ENCODE peak calls at places on chromosomes 13 and 19, in nine cellular contexts. One of them, this sample, is unnamed.

GRCh38 chr19:15923702-15924101 is 10.6 kb downstream of the CYP4F11 start:
- DNase-seq in heart left ventricle: no peak
- DNase-seq in tibial nerve: no peak
- DNase-seq in HCT116: no peak
- DNase-seq in A549: no peak
- DNase-seq in thyroid gland: no peak
- DNase-seq in Peyer's patch: no peak
- DNase-seq in breast epithelium: no peak
- DNase-seq in testis: no peak
- DNase-seq in this sample: no peak

GRCh38 chr13:33611016-33611805 is 206.7 kb upstream of the RFC3 start:
- DNase-seq in heart left ventricle: peak
- DNase-seq in tibial nerve: peak
- DNase-seq in HCT116: no peak
- DNase-seq in A549: no peak
- DNase-seq in thyroid gland: peak
- DNase-seq in Peyer's patch: no peak
- DNase-seq in breast epithelium: no peak
- DNase-seq in testis: peak
- DNase-seq in this sample: no peak

GRCh38 chr19:49361438-49362047 is 673 bp downstream of the TEAD2 start:
- DNase-seq in heart left ventricle: peak
- DNase-seq in tibial nerve: peak
- DNase-seq in HCT116: peak
- DNase-seq in A549: peak
- DNase-seq in thyroid gland: peak
- DNase-seq in Peyer's patch: peak
- DNase-seq in breast epithelium: peak
- DNase-seq in testis: peak
- DNase-seq in this sample: no peak

GRCh38 chr19:13115936-13116281 is 631 bp downstream of the TRMT1 start:
- DNase-seq in heart left ventricle: no peak
- DNase-seq in tibial nerve: no peak
- DNase-seq in HCT116: no peak
- DNase-seq in A549: no peak
- DNase-seq in thyroid gland: no peak
- DNase-seq in Peyer's patch: no peak
- DNase-seq in breast epithelium: no peak
- DNase-seq in testis: no peak
- DNase-seq in this sample: no peak

GRCh38 chr19:46715620-46716012 is 1.3 kb downstream of the PRKD2 start:
- DNase-seq in heart left ventricle: no peak
- DNase-seq in tibial nerve: no peak
- DNase-seq in HCT116: no peak
- DNase-seq in A549: no peak
- DNase-seq in thyroid gland: no peak
- DNase-seq in Peyer's patch: peak
- DNase-seq in breast epithelium: no peak
- DNase-seq in testis: no peak
- DNase-seq in this sample: no peak

GRCh38 chr19:4606921-4607678 is 32.2 kb upstream of the TNFAIP8L1 start:
- DNase-seq in heart left ventricle: peak
- DNase-seq in tibial nerve: no peak
- DNase-seq in HCT116: no peak
- DNase-seq in A549: no peak
- DNase-seq in thyroid gland: peak
- DNase-seq in Peyer's patch: no peak
- DNase-seq in breast epithelium: no peak
- DNase-seq in testis: peak
- DNase-seq in this sample: no peak

GRCh38 chr19:47609885-47610545 is 1.1 kb downstream of the BICRA start:
- DNase-seq in heart left ventricle: peak
- DNase-seq in tibial nerve: no peak
- DNase-seq in HCT116: no peak
- DNase-seq in A549: peak
- DNase-seq in thyroid gland: peak
- DNase-seq in Peyer's patch: peak
- DNase-seq in breast epithelium: no peak
- DNase-seq in testis: peak
- DNase-seq in this sample: peak

GRCh38 chr19:38190061-38190460 is 34.0 kb downstream of the DPF1 start:
- DNase-seq in heart left ventricle: no peak
- DNase-seq in tibial nerve: no peak
- DNase-seq in HCT116: no peak
- DNase-seq in A549: no peak
- DNase-seq in thyroid gland: no peak
- DNase-seq in Peyer's patch: no peak
- DNase-seq in breast epithelium: no peak
- DNase-seq in testis: no peak
- DNase-seq in this sample: peak

GRCh38 chr13:48370815-48371214 is 42.1 kb downstream of the LPAR6 start:
- DNase-seq in heart left ventricle: no peak
- DNase-seq in tibial nerve: no peak
- DNase-seq in HCT116: no peak
- DNase-seq in A549: no peak
- DNase-seq in thyroid gland: no peak
- DNase-seq in Peyer's patch: no peak
- DNase-seq in breast epithelium: no peak
- DNase-seq in testis: no peak
- DNase-seq in this sample: peak

GRCh38 chr19:4089400-4089908 is 22.8 kb upstream of the ZBTB7A start:
- DNase-seq in heart left ventricle: no peak
- DNase-seq in tibial nerve: no peak
- DNase-seq in HCT116: no peak
- DNase-seq in A549: no peak
- DNase-seq in thyroid gland: no peak
- DNase-seq in Peyer's patch: peak
- DNase-seq in breast epithelium: no peak
- DNase-seq in testis: no peak
- DNase-seq in this sample: peak

GRCh38 chr13:50685491-50685890 is 158.0 kb downstream of the DLEU7 start:
- DNase-seq in heart left ventricle: peak
- DNase-seq in tibial nerve: peak
- DNase-seq in HCT116: no peak
- DNase-seq in A549: no peak
- DNase-seq in thyroid gland: peak
- DNase-seq in Peyer's patch: no peak
- DNase-seq in breast epithelium: peak
- DNase-seq in testis: peak
- DNase-seq in this sample: no peak

GRCh38 chr13:74027161-74027779 is 106.9 kb downstream of the KLF12 start:
- DNase-seq in heart left ventricle: no peak
- DNase-seq in tibial nerve: no peak
- DNase-seq in HCT116: no peak
- DNase-seq in A549: no peak
- DNase-seq in thyroid gland: no peak
- DNase-seq in Peyer's patch: no peak
- DNase-seq in breast epithelium: no peak
- DNase-seq in testis: no peak
- DNase-seq in this sample: no peak
- H3K4me3 ChIP-seq in heart left ventricle: no peak
- H3K4me3 ChIP-seq in tibial nerve: no peak
- H3K4me3 ChIP-seq in HCT116: no peak
- H3K4me3 ChIP-seq in A549: no peak
- H3K4me3 ChIP-seq in thyroid gland: no peak
- H3K4me3 ChIP-seq in Peyer's patch: no peak
- H3K4me3 ChIP-seq in breast epithelium: no peak
- H3K4me3 ChIP-seq in testis: no peak
- H3K4me3 ChIP-seq in this sample: no peak

GRCh38 chr19:858284-858683 is 1.2 kb upstream of the CFD start:
- DNase-seq in heart left ventricle: no peak
- DNase-seq in tibial nerve: no peak
- DNase-seq in HCT116: no peak
- DNase-seq in A549: no peak
- DNase-seq in thyroid gland: no peak
- DNase-seq in Peyer's patch: no peak
- DNase-seq in breast epithelium: no peak
- DNase-seq in testis: no peak
- DNase-seq in this sample: no peak

GRCh38 chr19:860481-861098 is 1.1 kb downstream of the CFD start:
- DNase-seq in heart left ventricle: no peak
- DNase-seq in tibial nerve: peak
- DNase-seq in HCT116: peak
- DNase-seq in A549: peak
- DNase-seq in thyroid gland: peak
- DNase-seq in Peyer's patch: peak
- DNase-seq in breast epithelium: no peak
- DNase-seq in testis: peak
- DNase-seq in this sample: peak

GRCh38 chr19:861099-861755 is 1.8 kb downstream of the CFD start:
- DNase-seq in heart left ventricle: no peak
- DNase-seq in tibial nerve: no peak
- DNase-seq in HCT116: no peak
- DNase-seq in A549: no peak
- DNase-seq in thyroid gland: no peak
- DNase-seq in Peyer's patch: no peak
- DNase-seq in breast epithelium: no peak
- DNase-seq in testis: no peak
- DNase-seq in this sample: no peak

GRCh38 chr19:861756-862528 is 2.5 kb downstream of the CFD start:
- DNase-seq in heart left ventricle: no peak
- DNase-seq in tibial nerve: no peak
- DNase-seq in HCT116: peak
- DNase-seq in A549: peak
- DNase-seq in thyroid gland: no peak
- DNase-seq in Peyer's patch: peak
- DNase-seq in breast epithelium: no peak
- DNase-seq in testis: peak
- DNase-seq in this sample: peak

DNA sequence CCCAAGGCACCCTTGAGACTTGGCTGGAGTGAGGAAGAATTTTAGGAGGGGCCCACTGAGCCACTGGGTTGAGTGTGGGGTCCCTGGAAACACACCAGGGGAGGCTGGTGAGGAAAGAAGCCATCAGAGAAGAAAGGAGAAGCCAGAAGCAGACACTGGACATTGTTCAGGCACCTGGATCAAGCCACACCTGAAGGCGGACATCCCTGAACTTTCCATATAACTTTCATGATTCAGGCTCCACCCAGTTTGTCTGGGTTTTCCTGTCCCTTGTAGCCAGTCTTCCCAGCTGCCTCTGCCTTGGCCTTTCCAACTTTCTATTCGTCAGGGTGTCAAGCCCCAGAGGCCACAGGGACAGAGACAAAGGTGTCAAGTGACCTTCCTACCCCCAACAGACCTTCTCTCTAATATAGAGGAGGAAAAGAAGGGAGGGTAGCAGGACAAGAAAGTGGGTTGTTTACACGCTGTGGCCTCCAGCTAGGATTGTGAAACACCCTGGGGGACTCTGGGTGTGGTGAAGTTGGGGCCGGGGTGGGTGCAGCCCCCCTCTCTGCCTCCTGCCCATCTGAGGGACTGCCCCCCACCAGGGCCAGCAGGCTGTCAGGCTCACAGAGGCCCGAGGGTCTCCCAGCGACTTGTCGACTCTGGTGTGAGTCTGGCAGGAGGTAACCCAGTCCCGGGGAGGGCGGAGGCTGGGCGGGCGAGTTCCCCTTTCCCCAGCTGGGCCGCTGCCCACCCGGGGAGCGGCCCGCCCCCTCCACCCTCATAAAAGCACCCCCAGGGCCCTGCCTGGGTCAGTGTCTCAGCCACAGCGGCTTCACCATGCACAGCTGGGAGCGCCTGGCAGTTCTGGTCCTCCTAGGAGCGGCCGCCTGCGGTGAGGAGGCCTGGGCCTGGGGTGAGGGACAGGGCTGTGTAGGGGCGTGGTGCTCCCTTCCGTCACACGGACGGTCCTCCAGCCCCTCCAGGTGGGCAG is at the start of gene CFD:
- DNase-seq in heart left ventricle: peak
- DNase-seq in tibial nerve: peak
- DNase-seq in HCT116: no peak
- DNase-seq in A549: no peak
- DNase-seq in thyroid gland: no peak
- DNase-seq in Peyer's patch: no peak
- DNase-seq in breast epithelium: no peak
- DNase-seq in testis: peak
- DNase-seq in this sample: peak
- TF ChIP-seq POLR2A in heart left ventricle: no peak
- TF ChIP-seq POLR2A in tibial nerve: no peak
- TF ChIP-seq POLR2A in HCT116: no peak
- TF ChIP-seq POLR2A in A549: peak
- TF ChIP-seq POLR2A in thyroid gland: no peak
- TF ChIP-seq POLR2A in Peyer's patch: peak
- TF ChIP-seq POLR2A in breast epithelium: no peak
- TF ChIP-seq POLR2A in testis: no peak
- TF ChIP-seq POLR2A in this sample: no peak

GRCh38 chr13:109776575-109776974 is 9.8 kb downstream of the IRS2 start:
- DNase-seq in heart left ventricle: no peak
- DNase-seq in tibial nerve: no peak
- DNase-seq in HCT116: no peak
- DNase-seq in A549: no peak
- DNase-seq in thyroid gland: no peak
- DNase-seq in Peyer's patch: no peak
- DNase-seq in breast epithelium: no peak
- DNase-seq in testis: no peak
- DNase-seq in this sample: no peak
- H3K4me3 ChIP-seq in heart left ventricle: no peak
- H3K4me3 ChIP-seq in tibial nerve: no peak
- H3K4me3 ChIP-seq in HCT116: no peak
- H3K4me3 ChIP-seq in A549: no peak
- H3K4me3 ChIP-seq in thyroid gland: no peak
- H3K4me3 ChIP-seq in Peyer's patch: no peak
- H3K4me3 ChIP-seq in breast epithelium: no peak
- H3K4me3 ChIP-seq in testis: no peak
- H3K4me3 ChIP-seq in this sample: peak

GRCh38 chr13:73059460-73060250 is 850 bp downstream of the KLF5 start:
- DNase-seq in heart left ventricle: peak
- DNase-seq in tibial nerve: no peak
- DNase-seq in HCT116: no peak
- DNase-seq in A549: no peak
- DNase-seq in thyroid gland: peak
- DNase-seq in Peyer's patch: no peak
- DNase-seq in breast epithelium: peak
- DNase-seq in testis: peak
- DNase-seq in this sample: peak

GRCh38 chr13:73058432-73058740 is 419 bp upstream of the KLF5 start:
- DNase-seq in heart left ventricle: no peak
- DNase-seq in tibial nerve: no peak
- DNase-seq in HCT116: no peak
- DNase-seq in A549: no peak
- DNase-seq in thyroid gland: no peak
- DNase-seq in Peyer's patch: no peak
- DNase-seq in breast epithelium: no peak
- DNase-seq in testis: no peak
- DNase-seq in this sample: no peak

GRCh38 chr13:73060251-73061160 is 1.7 kb downstream of the KLF5 start:
- DNase-seq in heart left ventricle: peak
- DNase-seq in tibial nerve: no peak
- DNase-seq in HCT116: no peak
- DNase-seq in A549: no peak
- DNase-seq in thyroid gland: peak
- DNase-seq in Peyer's patch: no peak
- DNase-seq in breast epithelium: no peak
- DNase-seq in testis: peak
- DNase-seq in this sample: peak

GRCh38 chr13:73057284-73058025 is 1.4 kb upstream of the KLF5 start:
- DNase-seq in heart left ventricle: no peak
- DNase-seq in tibial nerve: no peak
- DNase-seq in HCT116: no peak
- DNase-seq in A549: no peak
- DNase-seq in thyroid gland: no peak
- DNase-seq in Peyer's patch: no peak
- DNase-seq in breast epithelium: no peak
- DNase-seq in testis: no peak
- DNase-seq in this sample: no peak

GRCh38 chr13:73058741-73059459 is at the start of gene KLF5:
- DNase-seq in heart left ventricle: peak
- DNase-seq in tibial nerve: peak
- DNase-seq in HCT116: peak
- DNase-seq in A549: peak
- DNase-seq in thyroid gland: peak
- DNase-seq in Peyer's patch: peak
- DNase-seq in breast epithelium: peak
- DNase-seq in testis: peak
- DNase-seq in this sample: peak
- TF ChIP-seq POLR2A in heart left ventricle: peak
- TF ChIP-seq POLR2A in tibial nerve: peak
- TF ChIP-seq POLR2A in HCT116: peak
- TF ChIP-seq POLR2A in A549: peak
- TF ChIP-seq POLR2A in thyroid gland: peak
- TF ChIP-seq POLR2A in Peyer's patch: peak
- TF ChIP-seq POLR2A in breast epithelium: peak
- TF ChIP-seq POLR2A in testis: peak
- TF ChIP-seq POLR2A in this sample: peak

This sample was measured in NB4.